ENCODE peak calls at places on chromosome X, in eight cellular contexts. W is T-helper 9 cell; I is ascending aorta; Y is SW480; E is B cell; M is activated CD4-positive, alpha-beta T cell treated with anti-CD3 and anti-CD28 coated beads, Interleukin-2, amount 10 ng/mL, durations not matched to agents 7 days and 5 days; D is AG08396; V is mesothelial cell of epicardium. O is an unnamed sample.

GRCh38 chrX:40086569-40087335 is 11.0 kb downstream of the BCOR start:
- DNase-seq in D (no peak), V (no peak), I (no peak), E (no peak), M (no peak), W (no peak), Y (peak), O (no peak)

GRCh38 chrX:72620550-72621145 is 48.0 kb upstream of the HDAC8 start:
- DNase-seq in M (peak), V (no peak), Y (peak), I (peak), D (peak), W (no peak), E (no peak), O (no peak)

GRCh38 chrX:639151-639550 is 8.6 kb downstream of the SHOX start:
- DNase-seq in M (no peak), Y (no peak), W (no peak), D (no peak), I (peak), E (no peak), V (no peak), O (no peak)

GRCh38 chrX:100980608-100981497 is 11.3 kb downstream of the ARL13A start:
- DNase-seq in I (peak), V (no peak), W (no peak), M (no peak), E (no peak), D (peak), Y (no peak), O (no peak)

GRCh38 chrX:118271770-118272169 is 74.1 kb upstream of the WDR44 start:
- DNase-seq in E (no peak), W (no peak), I (no peak), M (no peak), D (no peak), Y (no peak), V (no peak), O (no peak)

GRCh38 chrX:148049441-148049840 is 68.3 kb downstream of the FMR1NB start:
- DNase-seq in E (peak), V (no peak), M (peak), Y (peak), I (no peak), W (no peak), D (peak), O (peak)

GRCh38 chrX:87736576-87736975 is 219.0 kb downstream of the KLHL4 start:
- DNase-seq in D (no peak), E (no peak), M (no peak), V (no peak), W (no peak), I (no peak), Y (no peak), O (no peak)

GRCh38 chrX:115011428-115011827 is 6.0 kb downstream of the IL13RA2 start:
- DNase-seq in E (no peak), W (no peak), I (no peak), Y (no peak), V (no peak), M (no peak), D (no peak), O (no peak)

GRCh38 chrX:151753313-151754041 is 18.9 kb downstream of the CNGA2 start:
- DNase-seq in M (peak), E (no peak), I (no peak), Y (peak), V (no peak), D (peak), W (no peak), O (peak)

GRCh38 chrX:19514791-19515614 is at the start of gene MAP3K15:
- DNase-seq in M (peak), I (no peak), E (peak), Y (peak), D (peak), W (no peak), V (peak), O (peak)

GRCh38 chrX:46072776-46073175 is 472.4 kb downstream of the ZNF674 start:
- DNase-seq in I (no peak), E (no peak), W (no peak), M (no peak), V (no peak), D (no peak), Y (no peak), O (no peak)

GRCh38 chrX:130715299-130715698 is 187.7 kb downstream of the ENOX2 start:
- DNase-seq in M (no peak), E (no peak), I (no peak), W (no peak), D (peak), Y (no peak), V (no peak), O (peak)

GRCh38 chrX:1207496-1208025 is 4.9 kb downstream of the CRLF2 start:
- DNase-seq in D (no peak), W (no peak), I (peak), Y (no peak), E (no peak), V (no peak), M (no peak), O (no peak)

GRCh38 chrX:63128509-63128908 is 222.6 kb downstream of the SPIN4 start:
- DNase-seq in E (peak), D (no peak), Y (peak), I (no peak), M (peak), V (no peak), W (no peak), O (no peak)

GRCh38 chrX:129529685-129530281 is 6.5 kb upstream of the SMARCA1 start:
- DNase-seq in E (no peak), W (no peak), Y (no peak), V (no peak), I (no peak), M (no peak), D (no peak), O (no peak)

GRCh38 chrX:155966876-155967275 is 30.6 kb upstream of the IL9R start:
- DNase-seq in V (no peak), I (no peak), D (no peak), Y (peak), W (no peak), E (peak), M (peak), O (peak)

GRCh38 chrX:7108995-7109634 is 38.4 kb upstream of the STS start:
- DNase-seq in Y (no peak), D (no peak), M (no peak), W (no peak), I (no peak), V (no peak), E (no peak), O (no peak)

GRCh38 chrX:153739754-153740486 is 15.3 kb downstream of the ABCD1 start:
- DNase-seq in D (no peak), M (peak), E (no peak), V (no peak), W (no peak), I (no peak), Y (no peak), O (no peak)

GRCh38 chrX:55326985-55327384 is 62.3 kb upstream of the PAGE3 start:
- DNase-seq in M (no peak), V (no peak), W (no peak), E (no peak), D (no peak), I (no peak), Y (no peak), O (no peak)

GRCh38 chrX:29561417-29561816 is 653.9 kb upstream of the MAGEB2 start:
- DNase-seq in D (no peak), E (no peak), Y (no peak), I (no peak), M (no peak), W (no peak), V (no peak), O (no peak)

GRCh38 chrX:121579016-121579760 is 531.8 kb downstream of the GLUD2 start:
- DNase-seq in E (peak), I (no peak), M (peak), Y (peak), D (no peak), W (no peak), V (no peak), O (peak)

GRCh38 chrX:18674788-18675735 is 3.2 kb upstream of the RS1 start:
- DNase-seq in M (peak), W (peak), D (peak), I (peak), E (peak), Y (peak), V (peak), O (peak)

GRCh38 chrX:148310402-148311200 is 189.8 kb upstream of the AFF2 start:
- DNase-seq in V (no peak), Y (no peak), D (no peak), E (peak), M (peak), I (no peak), W (peak), O (peak)

GRCh38 chrX:63560601-63561218 is 209.6 kb upstream of the SPIN4 start:
- DNase-seq in Y (peak), M (peak), V (no peak), E (peak), W (peak), I (peak), D (peak), O (peak)

GRCh38 chrX:101744085-101744484 is 84.4 kb upstream of the ARMCX2 start:
- DNase-seq in D (no peak), V (no peak), W (no peak), I (no peak), Y (no peak), E (no peak), M (no peak), O (no peak)

GRCh38 chrX:64202808-64203320 is 2.6 kb downstream of the AMER1 start:
- DNase-seq in Y (no peak), V (no peak), W (no peak), D (no peak), E (no peak), M (no peak), I (no peak), O (no peak)

GRCh38 chrX:119809185-119809666 is 17.8 kb upstream of the RPL39 start:
- DNase-seq in Y (no peak), W (no peak), I (no peak), E (no peak), D (no peak), V (no peak), M (no peak), O (no peak)

GRCh38 chrX:28273751-28274150 is 292.5 kb upstream of the DCAF8L1 start:
- DNase-seq in Y (no peak), I (no peak), E (no peak), M (no peak), V (no peak), D (no peak), W (no peak), O (no peak)

GRCh38 chrX:50813843-50814661 is at the start of gene SHROOM4:
- DNase-seq in I (peak), D (peak), Y (no peak), M (no peak), V (peak), E (no peak), W (no peak), O (no peak)

O was measured in GM20000.